ENCODE peak calls at places on chromosomes 5 and 9, in eight cellular contexts. S is stimulated activated CD8-positive, alpha-beta memory T cell treated with anti-CD3 and anti-CD28 coated beads, Interleukin-4, amount 100 ng/mL, for 48 hours; D is GM12878; Z is activated CD4-positive, alpha-beta T cell treated with anti-CD3 and anti-CD28 coated beads, Interleukin-2, amount 50 U/mL, for 48 hours; G is Right ventricle myocardium superior; C is left cardiac atrium; W is M059J; I is upper lobe of left lung. M is an unnamed sample.
A peak's percentile ranks its signal among the peaks of the same experiment; 100 is the strongest.

GRCh38 chr5:1507016-1507375 is 16.8 kb downstream of the LPCAT1 start:
- DNase-seq in S (no peak), D (no peak), Z (no peak), G (peak; percentile 24), C (peak; percentile 10), W (no peak), I (peak; percentile 58), M (no peak)

GRCh38 chr9:120337131-120337530 is 242.8 kb downstream of the CDK5RAP2 start:
- DNase-seq in S (no peak), D (no peak), Z (no peak), G (no peak), C (no peak), W (no peak), I (no peak), M (no peak)

GRCh38 chr9:123689701-123690428 is 240.1 kb downstream of the DENND1A start:
- DNase-seq in S (no peak), D (no peak), Z (no peak), G (no peak), C (no peak), W (peak; percentile 32), I (no peak), M (no peak)

GRCh38 chr5:179215576-179215975 is 129.7 kb downstream of the ADAMTS2 start:
- DNase-seq in S (no peak), D (no peak), Z (no peak), G (no peak), C (no peak), W (no peak), I (no peak), M (no peak)

GRCh38 chr5:100780376-100780870 is 122.7 kb downstream of the ST8SIA4 start:
- DNase-seq in S (no peak), D (peak; percentile 65), Z (no peak), G (no peak), C (no peak), W (no peak), I (no peak), M (no peak)

GRCh38 chr9:138070815-138071214 is 193.2 kb downstream of the CACNA1B start:
- DNase-seq in S (no peak), D (no peak), Z (no peak), G (no peak), C (no peak), W (no peak), I (no peak), M (no peak)

GRCh38 chr5:10635257-10635860 is 71.5 kb downstream of the ANKRD33B start:
- DNase-seq in S (peak; percentile 85), D (peak; percentile 94), Z (peak; percentile 80), G (no peak), C (no peak), W (peak; percentile 88), I (no peak), M (no peak)

GRCh38 chr9:132214027-132214622 is 52.3 kb downstream of the NTNG2 start:
- DNase-seq in S (no peak), D (no peak), Z (no peak), G (peak; percentile 78), C (peak; percentile 82), W (peak; percentile 93), I (peak; percentile 76), M (no peak)

GRCh38 chr9:127053057-127053821 is 69.2 kb downstream of the ANGPTL2 start:
- DNase-seq in S (no peak), D (no peak), Z (no peak), G (peak; percentile 46), C (no peak), W (no peak), I (no peak), M (no peak)

GRCh38 chr5:65142511-65143011 is 339.2 kb downstream of the ADAMTS6 start:
- DNase-seq in S (no peak), D (no peak), Z (no peak), G (no peak), C (no peak), W (peak; percentile 73), I (no peak), M (no peak)

GRCh38 chr5:111848374-111848914 is 91.5 kb upstream of the NREP start:
- DNase-seq in S (no peak), D (no peak), Z (no peak), G (no peak), C (no peak), W (peak; percentile 48), I (no peak), M (no peak)

GRCh38 chr5:75200776-75201175 is 35.9 kb downstream of the ANKRD31 start:
- DNase-seq in S (no peak), D (no peak), Z (no peak), G (no peak), C (no peak), W (peak; percentile 16), I (no peak), M (no peak)

GRCh38 chr5:31809037-31809910 is 170.3 kb downstream of the PDZD2 start:
- DNase-seq in S (peak; percentile 28), D (no peak), Z (peak; percentile 10), G (peak; percentile 80), C (peak; percentile 75), W (peak; percentile 86), I (no peak), M (peak; percentile 75)

GRCh38 chr5:57456056-57456455 is 26.6 kb downstream of the ACTBL2 start:
- DNase-seq in S (no peak), D (no peak), Z (no peak), G (no peak), C (no peak), W (no peak), I (no peak), M (no peak)

GRCh38 chr5:113474100-113474700 is 14.1 kb downstream of the MCC start:
- DNase-seq in S (no peak), D (no peak), Z (no peak), G (peak; percentile 41), C (no peak), W (no peak), I (no peak), M (no peak)

GRCh38 chr5:33299621-33300208 is 141.1 kb upstream of the TARS1 start:
- DNase-seq in S (no peak), D (peak; percentile 9), Z (no peak), G (no peak), C (no peak), W (peak; percentile 90), I (no peak), M (no peak)

GRCh38 chr5:6684075-6684474 is 29.2 kb upstream of the TENT4A start:
- DNase-seq in S (no peak), D (no peak), Z (no peak), G (no peak), C (no peak), W (no peak), I (no peak), M (no peak)

GRCh38 chr9:137127301-137128157 is 11.4 kb upstream of the GRIN1 start:
- DNase-seq in S (peak; percentile 52), D (no peak), Z (peak; percentile 40), G (peak; percentile 53), C (no peak), W (no peak), I (peak; percentile 39), M (no peak)

GRCh38 chr5:1516615-1517601 is 6.9 kb downstream of the LPCAT1 start:
- DNase-seq in S (peak; percentile 20), D (no peak), Z (no peak), G (peak; percentile 22), C (peak; percentile 18), W (peak; percentile 62), I (peak; percentile 45), M (no peak)

GRCh38 chr5:61280205-61280604 is 51.9 kb upstream of the ZSWIM6 start:
- DNase-seq in S (no peak), D (no peak), Z (no peak), G (no peak), C (no peak), W (peak; percentile 94), I (no peak), M (peak; percentile 7)

GRCh38 chr9:20508242-20508641 is 114.1 kb downstream of the MLLT3 start:
- DNase-seq in S (no peak), D (no peak), Z (no peak), G (no peak), C (no peak), W (peak; percentile 57), I (no peak), M (no peak)

GRCh38 chr5:131505237-131505908 is 129.7 kb downstream of the RAPGEF6 start:
- DNase-seq in S (no peak), D (no peak), Z (no peak), G (no peak), C (no peak), W (no peak), I (no peak), M (no peak)

GRCh38 chr5:6788439-6788838 is 75.2 kb downstream of the TENT4A start:
- DNase-seq in S (no peak), D (no peak), Z (no peak), G (no peak), C (no peak), W (no peak), I (no peak), M (no peak)

GRCh38 chr9:90921104-90921503 is 119.5 kb downstream of the SYK start:
- DNase-seq in S (no peak), D (no peak), Z (no peak), G (peak; percentile 91), C (peak; percentile 74), W (no peak), I (peak; percentile 60), M (no peak)

GRCh38 chr9:33517373-33517772 is 6.7 kb upstream of the ANKRD18B start:
- DNase-seq in S (no peak), D (no peak), Z (no peak), G (no peak), C (no peak), W (peak; percentile 75), I (no peak), M (peak; percentile 37)

GRCh38 chr5:88925692-88926490 is 42.9 kb upstream of the MEF2C start:
- DNase-seq in S (no peak), D (no peak), Z (no peak), G (no peak), C (no peak), W (peak; percentile 17), I (no peak), M (no peak)

GRCh38 chr9:120708526-120709224 is 5.6 kb downstream of the MEGF9 start:
- DNase-seq in S (no peak), D (no peak), Z (no peak), G (no peak), C (no peak), W (peak; percentile 87), I (no peak), M (no peak)

GRCh38 chr5:96661101-96661840 is 905 bp upstream of the CAST start:
- DNase-seq in S (peak; percentile 47), D (peak; percentile 26), Z (peak; percentile 32), G (no peak), C (no peak), W (peak; percentile 68), I (no peak), M (peak; percentile 6)

GRCh38 chr9:120904061-120904998 is 22.3 kb downstream of the TRAF1 start:
- DNase-seq in S (peak; percentile 38), D (no peak), Z (no peak), G (no peak), C (no peak), W (no peak), I (no peak), M (no peak)

GRCh38 chr9:80994892-80995291 is 694.5 kb downstream of the TLE1 start:
- DNase-seq in S (no peak), D (no peak), Z (no peak), G (no peak), C (no peak), W (peak; percentile 75), I (no peak), M (no peak)

GRCh38 chr5:15703901-15704300 is 203.9 kb downstream of the FBXL7 start:
- DNase-seq in S (no peak), D (no peak), Z (no peak), G (no peak), C (no peak), W (no peak), I (no peak), M (no peak)

GRCh38 chr9:72954431-72955420 is 1.9 kb upstream of the ALDH1A1 start:
- DNase-seq in S (no peak), D (no peak), Z (no peak), G (peak; percentile 56), C (peak; percentile 20), W (no peak), I (no peak), M (no peak)

M was measured in NCI-H2227 treated with DMSO at 0.1 percent for 48 hours.